ENCODE peak calls at places on chromosome 15, in six cellular contexts. D is GM23248, V is HepG2, I is neural progenitor cell, Q is HCT116, A is mammary epithelial cell. U is an unnamed sample. For H4K20me1, the result is how much of the 10 kb centered on the place peaks cover.

GRCh38 chr15:76840830-76841460 is 64.2 kb downstream of the SCAPER start:
- DNase-seq in D (peak), V (peak), I (peak), Q (peak), A (peak), U (no peak)

GRCh38 chr15:91515188-91515754 is 338.2 kb upstream of the SLCO3A1 start:
- DNase-seq in D (peak), V (no peak), I (no peak), Q (no peak), A (peak), U (no peak)

GRCh38 chr15:36798366-36798765 is 218.9 kb downstream of the CDIN1 start:
- DNase-seq in D (peak), V (no peak), I (no peak), Q (no peak), A (no peak), U (no peak)

GRCh38 chr15:83372434-83372873 is 74.7 kb upstream of the SH3GL3 start:
- DNase-seq in D (peak), V (no peak), I (peak), Q (no peak), A (peak), U (no peak)

GRCh38 chr15:99059010-99059981 is 45.6 kb upstream of the SYNM start:
- DNase-seq in D (peak), V (peak), I (peak), Q (peak), A (peak), U (no peak)

GRCh38 chr15:60135961-60136360 is 131.8 kb downstream of the FOXB1 start:
- DNase-seq in D (no peak), V (no peak), I (no peak), Q (no peak), A (no peak), U (no peak)

GRCh38 chr15:50487287-50487686 is 59.2 kb downstream of the USP50 start:
- DNase-seq in D (no peak), V (no peak), I (no peak), Q (no peak), A (no peak), U (no peak)

GRCh38 chr15:50908209-50909043 is at the start of gene AP4E1:
- DNase-seq in D (peak), V (peak), I (peak), Q (peak), A (peak), U (no peak)

GRCh38 chr15:48802257-48802656 is 8.6 kb downstream of the CEP152 start:
- DNase-seq in D (no peak), V (no peak), I (no peak), Q (no peak), A (no peak), U (no peak)

GRCh38 chr15:96264801-96265515 is 65.5 kb upstream of the NR2F2 start:
- DNase-seq in D (peak), V (peak), I (no peak), Q (peak), A (peak), U (no peak)

GRCh38 chr15:89129123-89129815 is 41.0 kb downstream of the ABHD2 start:
- DNase-seq in D (peak), V (no peak), I (peak), Q (no peak), A (peak), U (no peak)

GRCh38 chr15:71116942-71117341 is 1.7 kb downstream of the THSD4 start:
- DNase-seq in D (no peak), V (no peak), I (no peak), Q (no peak), A (peak), U (no peak)

GRCh38 chr15:53389271-53389670 is 370.2 kb downstream of the WDR72 start:
- DNase-seq in D (no peak), V (no peak), I (peak), Q (no peak), A (no peak), U (no peak)

GRCh38 chr15:60704129-60704528 is 225.2 kb upstream of the ICE2 start:
- DNase-seq in D (no peak), V (no peak), I (no peak), Q (no peak), A (no peak), U (no peak)

GRCh38 chr15:41928637-41929620 is 35.1 kb upstream of the SPTBN5 start:
- DNase-seq in D (no peak), V (no peak), I (peak), Q (no peak), A (no peak), U (no peak)

GRCh38 chr15:86183765-86184491 is 104.3 kb downstream of the AGBL1 start:
- DNase-seq in D (no peak), V (no peak), I (peak), Q (no peak), A (no peak), U (no peak)

GRCh38 chr15:60751985-60752952 is 273.3 kb upstream of the ICE2 start:
- DNase-seq in D (no peak), V (peak), I (no peak), Q (no peak), A (no peak), U (no peak)

GRCh38 chr15:45429974-45430792 is 51.8 kb upstream of the GATM start:
- DNase-seq in D (peak), V (peak), I (peak), Q (no peak), A (peak), U (no peak)

GRCh38 chr15:48798319-48798718 is 12.6 kb downstream of the CEP152 start:
- DNase-seq in D (no peak), V (no peak), I (peak), Q (no peak), A (no peak), U (no peak)

DNA sequence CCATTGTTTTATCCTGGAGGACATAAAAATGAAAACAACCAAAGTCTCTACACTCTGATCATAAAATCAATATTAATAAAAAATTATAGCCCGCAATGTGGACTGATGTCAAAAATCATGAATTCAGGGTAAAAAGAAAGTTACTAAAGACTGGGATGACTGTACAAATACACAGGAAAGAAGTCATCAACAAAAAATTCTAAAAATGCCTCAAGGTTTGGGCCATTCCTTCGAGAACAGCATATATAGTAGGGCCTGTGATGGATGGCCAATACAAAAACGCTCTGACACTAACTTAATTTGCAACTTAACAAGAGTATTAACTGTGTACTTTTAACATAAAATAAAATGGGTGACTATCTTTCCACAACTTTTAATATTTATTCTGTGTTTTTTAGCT is 76.8 kb downstream of the THBS1 start:
- DNase-seq in D (peak), V (no peak), I (no peak), Q (no peak), A (no peak), U (no peak)
- TF ChIP-seq EZH2 in D (no peak), V (no peak), I (no peak), Q (no peak), A (no peak), U (no peak)

GRCh38 chr15:69760890-69761568 is 308.4 kb downstream of the RPLP1 start:
- DNase-seq in D (peak), V (peak), I (no peak), Q (peak), A (peak), U (peak)
- H4K20me1 ChIP-seq in D (under half), V (under half), I (under half), Q (under half), A (under half), U (under half)

GRCh38 chr15:78340243-78341056 is at the start of gene CRABP1:
- DNase-seq in D (no peak), V (no peak), I (peak), Q (no peak), A (no peak), U (no peak)

GRCh38 chr15:78338756-78339155 is 1.4 kb upstream of the CRABP1 start:
- DNase-seq in D (no peak), V (no peak), I (no peak), Q (no peak), A (no peak), U (no peak)

GRCh38 chr15:78343431-78343830 is 3.3 kb downstream of the CRABP1 start:
- DNase-seq in D (no peak), V (no peak), I (peak), Q (no peak), A (no peak), U (no peak)

GRCh38 chr15:78339559-78339958 is 594 bp upstream of the CRABP1 start:
- DNase-seq in D (no peak), V (no peak), I (no peak), Q (no peak), A (no peak), U (no peak)

DNA sequence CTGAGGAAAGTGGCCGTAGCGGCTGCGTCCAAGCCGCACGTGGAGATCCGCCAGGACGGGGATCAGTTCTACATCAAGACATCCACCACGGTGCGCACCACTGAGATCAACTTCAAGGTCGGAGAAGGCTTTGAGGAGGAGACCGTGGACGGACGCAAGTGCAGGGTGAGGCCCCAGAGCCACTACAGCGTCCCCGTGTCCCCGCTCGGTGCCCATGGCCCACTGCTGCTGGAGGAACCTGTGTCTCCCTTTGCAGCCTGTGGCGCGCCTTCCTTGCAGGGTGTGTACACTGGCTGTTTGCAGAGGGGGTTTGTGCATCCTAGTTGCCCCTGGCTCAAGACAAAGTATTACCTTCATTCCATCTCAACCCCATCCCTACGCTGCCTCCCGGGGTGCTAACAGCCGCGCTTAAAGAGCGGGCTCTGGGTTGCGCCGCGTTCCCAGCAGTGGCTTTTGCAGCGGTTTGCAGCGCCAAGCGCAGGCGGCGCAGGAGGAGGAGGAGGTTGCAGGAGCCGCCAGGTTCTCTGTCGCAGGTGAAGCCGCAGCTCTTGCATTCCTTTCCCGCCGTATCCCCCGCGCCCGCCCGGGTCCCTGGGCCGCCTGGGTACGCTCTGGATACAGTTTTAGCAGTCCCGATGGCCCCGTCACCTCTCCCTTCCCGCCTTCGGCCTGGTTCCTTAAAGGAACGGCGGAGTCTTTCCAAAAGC is 1.1 kb downstream of the CRABP1 start:
- DNase-seq in D (no peak), V (no peak), I (peak), Q (no peak), A (peak), U (no peak)
- TF ChIP-seq EZH2 in D (no peak), V (peak), I (no peak), Q (no peak), A (no peak), U (peak)

DNA sequence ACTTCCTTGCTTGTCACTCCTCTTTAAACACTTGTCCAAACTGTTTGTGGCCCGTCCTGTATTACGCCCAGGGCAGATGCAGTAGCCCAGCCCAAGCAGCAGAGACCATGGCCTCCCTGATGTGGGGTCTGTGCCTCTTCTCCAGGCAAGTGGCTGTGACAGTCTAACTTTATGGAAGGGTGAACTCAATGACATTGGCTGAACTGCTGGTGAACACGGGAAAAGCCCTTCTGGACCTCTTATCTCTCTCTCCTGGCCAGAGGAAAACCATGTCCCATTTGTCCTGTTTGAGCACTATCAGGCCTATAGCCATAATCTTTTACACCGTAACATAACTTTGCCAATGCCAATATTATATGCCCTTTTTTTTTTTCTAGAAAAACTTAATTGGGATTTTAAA is 67.6 kb downstream of the SMAD3 start:
- DNase-seq in D (no peak), V (no peak), I (no peak), Q (no peak), A (no peak), U (no peak)
- H4K20me1 ChIP-seq in D (under half), V (half or more), I (under half), Q (under half), A (under half), U (under half)

DNA sequence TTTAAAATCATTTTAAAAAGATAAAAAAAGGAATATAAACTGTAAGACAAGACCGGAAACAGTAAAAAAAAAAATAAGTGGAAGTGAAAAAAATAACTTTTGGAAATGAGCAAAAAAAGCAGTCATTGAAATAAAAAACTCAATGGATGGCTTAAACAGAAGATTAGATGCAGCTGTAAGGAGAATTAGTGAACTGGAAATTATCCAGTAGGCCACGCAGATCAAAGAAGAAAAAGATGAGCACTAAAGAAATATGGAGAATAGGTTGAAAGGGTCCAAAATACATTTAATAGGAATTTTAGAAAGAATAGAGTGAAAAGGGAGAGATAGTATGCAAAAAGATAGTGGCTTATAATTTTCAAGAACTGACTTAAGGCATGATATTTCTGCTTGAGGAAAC is 47.0 kb downstream of the STARD5 start:
- DNase-seq in D (no peak), V (no peak), I (no peak), Q (no peak), A (no peak), U (no peak)
- TF ChIP-seq EZH2 in D (no peak), V (no peak), I (no peak), Q (no peak), A (no peak), U (no peak)

U was measured in keratinocyte.